ENCODE peak calls at places on chromosome 10, in seven cellular contexts. One of them, this sample, is unnamed.
A peak's percentile ranks its signal among the peaks of the same experiment; 100 is the strongest.

GRCh38 chr10:86073199-86073977 is 293.2 kb downstream of the GRID1 start:
- DNase-seq in germinal center: no peak
- DNase-seq in glomerular endothelial cell: no peak
- DNase-seq in NCI-H2171: no peak
- DNase-seq in NCI-H524: no peak
- DNase-seq in neural crest cell: no peak
- DNase-seq in H4: no peak
- DNase-seq in this sample: no peak

GRCh38 chr10:1894912-1895311 is 157.6 kb upstream of the ADARB2 start:
- DNase-seq in germinal center: no peak
- DNase-seq in glomerular endothelial cell: no peak
- DNase-seq in NCI-H2171: no peak
- DNase-seq in NCI-H524: no peak
- DNase-seq in neural crest cell: no peak
- DNase-seq in H4: no peak
- DNase-seq in this sample: no peak

GRCh38 chr10:50993817-50994251 is 80.5 kb upstream of the PRKG1 start:
- DNase-seq in germinal center: no peak
- DNase-seq in glomerular endothelial cell: no peak
- DNase-seq in NCI-H2171: no peak
- DNase-seq in NCI-H524: no peak
- DNase-seq in neural crest cell: no peak
- DNase-seq in H4: no peak
- DNase-seq in this sample: no peak

GRCh38 chr10:71728218-71728737 is 8.7 kb upstream of the C10orf105 start:
- DNase-seq in germinal center: peak; percentile 73
- DNase-seq in glomerular endothelial cell: no peak
- DNase-seq in NCI-H2171: no peak
- DNase-seq in NCI-H524: peak; percentile 28
- DNase-seq in neural crest cell: no peak
- DNase-seq in H4: no peak
- DNase-seq in this sample: no peak

GRCh38 chr10:46106410-46107255 is 60.6 kb upstream of the MSMB start:
- DNase-seq in germinal center: no peak
- DNase-seq in glomerular endothelial cell: no peak
- DNase-seq in NCI-H2171: peak; percentile 9
- DNase-seq in NCI-H524: no peak
- DNase-seq in neural crest cell: peak; percentile 48
- DNase-seq in H4: peak; percentile 37
- DNase-seq in this sample: no peak

GRCh38 chr10:3159160-3159559 is 13.4 kb downstream of the PITRM1 start:
- DNase-seq in germinal center: no peak
- DNase-seq in glomerular endothelial cell: no peak
- DNase-seq in NCI-H2171: no peak
- DNase-seq in NCI-H524: no peak
- DNase-seq in neural crest cell: no peak
- DNase-seq in H4: no peak
- DNase-seq in this sample: no peak

GRCh38 chr10:75469018-75469616 is 37.7 kb downstream of the LRMDA start:
- DNase-seq in germinal center: no peak
- DNase-seq in glomerular endothelial cell: peak; percentile 31
- DNase-seq in NCI-H2171: no peak
- DNase-seq in NCI-H524: no peak
- DNase-seq in neural crest cell: no peak
- DNase-seq in H4: peak; percentile 64
- DNase-seq in this sample: peak; percentile 48

GRCh38 chr10:33211123-33211878 is 123.2 kb downstream of the NRP1 start:
- DNase-seq in germinal center: no peak
- DNase-seq in glomerular endothelial cell: no peak
- DNase-seq in NCI-H2171: no peak
- DNase-seq in NCI-H524: no peak
- DNase-seq in neural crest cell: no peak
- DNase-seq in H4: no peak
- DNase-seq in this sample: no peak

GRCh38 chr10:124921261-124921660 is 20.7 kb upstream of the ZRANB1 start:
- DNase-seq in germinal center: no peak
- DNase-seq in glomerular endothelial cell: no peak
- DNase-seq in NCI-H2171: no peak
- DNase-seq in NCI-H524: no peak
- DNase-seq in neural crest cell: no peak
- DNase-seq in H4: no peak
- DNase-seq in this sample: no peak

GRCh38 chr10:1183033-1183396 is 126.8 kb downstream of the WDR37 start:
- DNase-seq in germinal center: no peak
- DNase-seq in glomerular endothelial cell: no peak
- DNase-seq in NCI-H2171: no peak
- DNase-seq in NCI-H524: no peak
- DNase-seq in neural crest cell: no peak
- DNase-seq in H4: no peak
- DNase-seq in this sample: no peak

GRCh38 chr10:106370751-106371150 is 793.8 kb downstream of the SORCS1 start:
- DNase-seq in germinal center: no peak
- DNase-seq in glomerular endothelial cell: no peak
- DNase-seq in NCI-H2171: no peak
- DNase-seq in NCI-H524: no peak
- DNase-seq in neural crest cell: no peak
- DNase-seq in H4: no peak
- DNase-seq in this sample: no peak

This sample was measured in pulmonary artery endothelial cell.